ENCODE peak calls at places on chromosomes 5 and 9, in four cellular contexts. B is fibroblast of lung, N is fibroblast of mammary gland, V is heart right ventricle. E is an unnamed sample.

GRCh38 chr5:31581498-31582099 is 49.5 kb downstream of the C5orf22 start:
- DNase-seq in V (no peak), B (peak), N (peak), E (peak)

GRCh38 chr5:153896117-153896516 is 142.6 kb downstream of the FAM114A2 start:
- DNase-seq in B (peak), V (no peak), N (peak), E (peak)

GRCh38 chr5:127988149-127988755 is 95.3 kb upstream of the SLC12A2 start:
- DNase-seq in V (no peak), B (peak), N (peak), E (peak)

GRCh38 chr5:39158127-39158593 is 61.2 kb downstream of the FYB1 start:
- DNase-seq in N (peak), B (peak), V (no peak), E (peak)

GRCh38 chr5:151408633-151409243 is 38.7 kb upstream of the SLC36A1 start:
- DNase-seq in V (no peak), B (no peak), N (no peak), E (no peak)

GRCh38 chr9:4596165-4596922 is 65.8 kb upstream of the PLPP6 start:
- DNase-seq in V (peak), B (no peak), N (peak), E (no peak)

GRCh38 chr5:149757956-149758355 is 27.8 kb downstream of the PPARGC1B start:
- DNase-seq in V (no peak), N (no peak), B (no peak), E (no peak)

GRCh38 chr9:17627641-17628040 is 48.8 kb downstream of the SH3GL2 start:
- DNase-seq in N (no peak), V (no peak), B (peak), E (no peak)

GRCh38 chr5:102545175-102545574 is 46.4 kb upstream of the SLCO6A1 start:
- DNase-seq in V (no peak), B (no peak), N (no peak), E (no peak)

GRCh38 chr5:68169898-68170297 is 45.7 kb upstream of the PIK3R1 start:
- DNase-seq in B (no peak), N (peak), V (peak), E (no peak)

GRCh38 chr5:45639038-45639437 is 57.1 kb downstream of the HCN1 start:
- DNase-seq in B (no peak), V (no peak), N (peak), E (no peak)
- TF ChIP-seq CTCF in B (no peak), V (peak), N (peak), E (no peak)

GRCh38 chr9:126986506-126986951 is 71.9 kb downstream of the RALGPS1 start:
- DNase-seq in V (no peak), B (no peak), N (peak), E (peak)
- H3K4me3 ChIP-seq in V (no peak), B (no peak), N (no peak), E (no peak)

DNA sequence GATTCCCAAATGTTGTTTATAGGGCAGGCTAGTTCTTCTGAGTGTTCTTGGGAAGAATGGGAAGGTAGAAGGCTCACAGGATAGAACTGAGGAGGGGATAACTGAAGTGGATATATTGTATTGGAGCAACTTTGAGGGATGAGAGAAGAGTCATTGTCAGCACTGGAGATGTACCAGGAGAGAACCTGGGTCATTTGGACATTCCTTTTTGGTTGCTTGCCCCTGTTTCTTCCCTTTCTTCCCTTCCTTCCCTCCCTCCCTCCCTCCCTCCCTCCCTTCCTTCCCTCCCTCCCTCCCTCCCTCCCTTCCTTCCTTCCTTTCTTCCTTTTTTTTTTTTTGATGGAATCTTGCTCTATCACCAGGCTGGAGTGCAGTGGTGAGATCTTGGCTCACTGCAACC is 45.3 kb downstream of the RALGPS1 start:
- DNase-seq in V (no peak), N (no peak), B (no peak), E (no peak)
- TF ChIP-seq CTCF in V (no peak), N (no peak), B (no peak), E (no peak)

GRCh38 chr9:137127301-137128157 is 11.4 kb upstream of the GRIN1 start:
- DNase-seq in V (no peak), N (no peak), B (no peak), E (no peak)
- H3K4me3 ChIP-seq in V (peak), N (peak), B (no peak), E (no peak)

DNA sequence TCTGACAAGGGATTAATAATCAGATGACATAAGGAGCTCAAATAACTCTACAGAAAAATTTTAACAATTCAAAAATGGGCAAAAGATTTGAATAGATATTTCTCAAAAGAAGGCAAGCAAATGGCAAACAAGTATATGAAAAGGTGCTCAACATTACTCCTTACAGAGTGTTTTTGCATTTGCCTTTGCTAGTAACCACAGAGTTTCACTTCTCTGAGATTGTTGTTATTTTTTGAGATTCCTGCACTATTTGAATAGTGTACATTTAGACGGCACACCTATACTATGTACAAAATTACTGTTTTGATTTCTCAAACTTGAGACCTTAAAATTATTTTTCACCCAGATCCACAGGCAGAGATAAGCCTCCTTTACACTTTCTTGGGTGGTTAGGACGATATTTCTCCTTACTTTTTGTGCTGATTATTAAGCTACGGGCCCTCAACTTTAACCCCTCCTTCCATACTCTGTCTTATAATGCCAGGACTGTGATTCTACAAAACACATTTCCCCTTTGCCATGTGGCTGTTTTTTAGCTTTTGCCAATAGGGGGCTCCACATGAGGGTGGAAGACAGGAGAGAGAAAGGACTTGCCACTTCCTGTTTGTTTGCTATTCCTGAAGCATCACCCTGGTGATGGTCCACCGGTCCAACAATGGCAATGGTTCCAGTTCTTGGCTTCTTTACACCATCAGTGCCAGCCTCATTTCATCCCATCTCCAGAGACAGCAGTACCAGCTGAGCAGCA is 65.0 kb upstream of the DAP start:
- DNase-seq in B (no peak), V (no peak), N (no peak), E (no peak)
- TF ChIP-seq CTCF in B (no peak), V (no peak), N (peak), E (no peak)

DNA sequence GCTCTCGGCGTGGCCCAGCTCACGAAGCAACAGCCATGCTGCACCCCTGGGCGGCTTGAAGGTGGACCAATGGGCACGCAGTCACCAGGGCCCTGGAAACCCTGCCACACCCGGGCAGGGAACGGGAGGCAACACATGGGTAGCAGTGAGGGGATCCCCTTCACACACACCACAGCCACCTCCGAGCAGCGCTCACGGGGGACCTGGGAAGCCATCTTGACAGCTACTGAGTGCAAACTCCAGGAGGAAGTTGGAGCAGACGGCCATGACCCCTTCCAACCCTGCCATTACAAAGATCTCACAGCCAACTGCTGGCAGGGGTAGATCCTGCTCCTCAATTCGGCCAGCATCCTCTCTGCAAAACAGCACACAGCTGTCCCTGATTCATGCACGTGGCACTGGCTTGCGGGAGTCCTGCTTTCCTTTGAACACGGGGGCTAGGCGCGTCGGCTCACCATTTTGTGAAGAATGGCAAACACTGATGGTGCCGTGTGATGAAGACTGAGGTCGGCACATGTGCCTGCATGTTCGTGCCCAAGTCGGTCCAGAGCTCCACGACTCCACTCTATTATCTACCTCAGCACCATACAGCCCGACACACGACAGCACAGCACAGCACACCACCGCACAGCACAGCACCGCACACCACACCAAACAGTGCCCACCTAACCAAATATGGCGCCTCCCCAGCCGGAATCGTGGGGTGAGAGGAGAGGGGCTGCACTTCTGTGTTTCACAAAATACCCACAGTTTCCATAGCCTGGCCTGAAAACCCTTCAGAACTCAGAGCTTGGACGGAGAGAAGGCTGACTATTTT is 5.0 kb downstream of the UBAC1 start:
- DNase-seq in V (no peak), B (no peak), N (no peak), E (no peak)
- H3K4me3 ChIP-seq in V (no peak), B (no peak), N (no peak), E (no peak)

GRCh38 chr5:95847261-95847592 is 24.7 kb upstream of the GLRX start:
- DNase-seq in B (no peak), N (no peak), V (no peak), E (no peak)
- TF ChIP-seq CTCF in B (no peak), N (no peak), V (no peak), E (no peak)